ENCODE peak calls at places on chromosomes 6 and 20, in ten cellular contexts. T, N, A, O, E, X, K, J, P and R are unnamed samples.

GRCh38 chr6:5025911-5026819 is 22.3 kb upstream of the RPP40 start:
- DNase-seq in K (peak; percentile 35), T (no peak), E (peak; percentile 81), J (peak; percentile 31), X (peak; percentile 38), P (no peak), O (peak; percentile 58), A (peak; percentile 64), N (peak; percentile 11), R (peak; percentile 23)

GRCh38 chr6:4359108-4359710 is 223.8 kb upstream of the ECI2 start:
- DNase-seq in E (no peak), N (no peak), A (no peak), J (no peak), X (no peak), P (no peak), O (no peak), T (no peak), K (no peak), R (no peak)

GRCh38 chr20:56636701-56637100 is 7.6 kb downstream of the TFAP2C start:
- DNase-seq in N (peak; percentile 90), E (no peak), P (peak; percentile 89), O (no peak), T (no peak), X (no peak), A (no peak), J (no peak), K (no peak), R (no peak)

GRCh38 chr6:158033077-158033750 is 51.6 kb downstream of the SYNJ2 start:
- DNase-seq in X (no peak), J (no peak), P (no peak), T (no peak), A (no peak), O (no peak), E (no peak), N (no peak), K (no peak), R (no peak)

GRCh38 chr6:161169690-161170089 is 104.2 kb downstream of the AGPAT4 start:
- DNase-seq in O (peak; percentile 53), E (no peak), T (no peak), K (no peak), P (peak; percentile 31), X (no peak), A (no peak), N (peak; percentile 39), J (no peak), R (no peak)

GRCh38 chr20:40563296-40563950 is 125.6 kb downstream of the MAFB start:
- DNase-seq in K (no peak), E (no peak), P (peak; percentile 98), X (no peak), N (no peak), O (no peak), A (no peak), T (no peak), J (no peak), R (peak; percentile 98)

GRCh38 chr6:34834789-34835518 is 43.1 kb downstream of the BLTP3A start:
- DNase-seq in P (peak; percentile 32), X (no peak), T (no peak), K (no peak), O (no peak), J (no peak), N (peak; percentile 76), A (no peak), E (no peak), R (no peak)

GRCh38 chr6:148867851-148868250 is 121.0 kb downstream of the UST start:
- DNase-seq in E (no peak), P (peak; percentile 17), J (no peak), O (no peak), N (peak; percentile 47), X (no peak), K (no peak), A (no peak), T (no peak), R (no peak)

GRCh38 chr20:47927944-47928343 is 142.7 kb upstream of the SULF2 start:
- DNase-seq in A (no peak), O (no peak), P (peak; percentile 96), J (no peak), N (no peak), T (no peak), X (no peak), E (no peak), K (no peak), R (no peak)

GRCh38 chr20:44552950-44553908 is 29.1 kb upstream of the PKIG start:
- DNase-seq in A (no peak), O (no peak), P (peak; percentile 67), T (peak; percentile 73), X (no peak), J (no peak), K (peak; percentile 39), E (no peak), N (peak; percentile 74), R (no peak)

GRCh38 chr6:37516076-37516919 is 16.6 kb upstream of the CCDC167 start:
- DNase-seq in E (peak; percentile 83), N (no peak), K (peak; percentile 39), T (no peak), P (peak; percentile 28), J (no peak), A (no peak), X (no peak), O (no peak), R (peak; percentile 51)

GRCh38 chr6:17334265-17334664 is 53.1 kb downstream of the RBM24 start:
- DNase-seq in N (peak; percentile 23), K (no peak), O (no peak), J (no peak), P (peak; percentile 30), T (no peak), A (no peak), X (no peak), E (no peak), R (peak; percentile 7)

GRCh38 chr6:18681828-18682503 is 294.8 kb downstream of the RNF144B start:
- DNase-seq in K (no peak), A (no peak), E (no peak), J (no peak), P (no peak), N (no peak), O (no peak), X (no peak), T (no peak), R (no peak)

GRCh38 chr6:130043344-130043743 is 25.0 kb downstream of the L3MBTL3 start:
- DNase-seq in P (no peak), N (no peak), J (no peak), E (no peak), K (peak; percentile 74), O (no peak), T (no peak), X (no peak), A (no peak), R (no peak)

GRCh38 chr6:130050230-130050629 is 31.8 kb downstream of the L3MBTL3 start:
- DNase-seq in P (no peak), O (no peak), A (no peak), J (no peak), K (no peak), N (peak; percentile 62), E (no peak), T (no peak), X (no peak), R (no peak)

GRCh38 chr6:130041594-130041993 is 23.2 kb downstream of the L3MBTL3 start:
- DNase-seq in P (no peak), K (no peak), J (no peak), N (no peak), T (no peak), O (no peak), A (no peak), E (no peak), X (no peak), R (no peak)

GRCh38 chr6:130046711-130047439 is 28.5 kb downstream of the L3MBTL3 start:
- DNase-seq in T (no peak), J (no peak), K (no peak), P (no peak), N (peak; percentile 12), E (no peak), O (no peak), A (no peak), X (no peak), R (no peak)

DNA sequence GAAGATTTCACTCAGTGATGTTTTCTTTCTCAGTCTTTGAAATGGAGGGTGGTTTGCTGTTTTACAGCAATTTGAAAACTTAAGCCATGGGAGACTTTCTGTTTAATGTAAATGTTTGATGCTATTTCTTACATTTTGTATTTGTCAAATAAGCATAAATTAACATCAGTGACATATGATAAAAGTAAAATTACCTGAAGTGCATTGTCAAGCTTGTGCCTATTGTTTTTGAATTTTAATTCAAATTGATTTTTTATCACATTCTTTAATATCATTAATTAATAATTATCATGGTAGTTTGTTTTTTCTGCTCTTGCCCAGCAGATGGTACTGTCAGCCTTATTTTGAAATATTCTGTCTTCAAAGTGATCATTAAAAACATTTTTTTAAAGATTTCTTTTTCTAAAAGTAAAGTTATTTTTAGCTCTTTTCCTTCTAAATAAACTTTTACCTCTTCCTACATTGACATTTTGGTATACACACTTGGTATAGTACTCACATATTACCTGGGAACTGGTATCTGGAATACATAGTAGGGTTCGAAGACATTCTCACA is 29.1 kb downstream of the L3MBTL3 start:
- DNase-seq in O (no peak), T (no peak), X (no peak), K (no peak), P (no peak), N (no peak), A (no peak), J (no peak), E (no peak), R (no peak)
- TF ChIP-seq CTCF in O (no peak), T (peak; percentile 26), X (no peak), K (no peak), P (peak; percentile 11), N (peak; percentile 67), A (no peak), J (no peak), E (no peak), R (no peak)

DNA sequence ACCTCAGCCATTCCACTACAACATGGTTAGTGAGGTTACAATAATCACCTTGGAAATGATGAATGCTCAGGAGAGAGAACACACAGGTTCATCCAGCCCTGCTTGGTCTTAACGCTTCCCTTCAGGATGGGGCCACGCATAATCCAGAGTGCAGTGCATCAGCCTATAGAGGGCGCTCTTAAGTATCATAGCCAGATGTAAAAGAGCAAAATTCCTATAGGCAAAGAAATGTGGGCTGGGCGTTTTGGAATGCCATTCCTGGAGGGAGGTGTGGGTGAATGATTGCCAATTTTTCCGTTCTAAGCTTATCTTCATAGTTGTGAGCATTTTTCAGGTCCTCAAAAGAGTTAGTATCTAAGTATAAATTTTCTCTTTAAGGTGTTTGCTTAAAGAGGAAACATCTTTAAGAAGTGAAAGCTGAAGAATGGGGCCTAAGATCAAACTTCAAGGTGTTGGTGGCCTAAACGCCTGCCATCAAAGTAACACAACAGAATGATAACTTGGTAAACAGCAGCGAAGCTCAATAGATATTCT is 1.8 kb downstream of the RIPOR2 start:
- DNase-seq in O (no peak), P (peak; percentile 27), E (peak; percentile 83), J (no peak), N (no peak), T (no peak), K (peak; percentile 43), A (no peak), X (no peak), R (peak; percentile 36)
- TF ChIP-seq CTCF in O (no peak), P (peak; percentile 12), E (peak; percentile 88), J (peak; percentile 53), N (peak; percentile 72), T (peak; percentile 35), K (peak; percentile 51), A (peak; percentile 67), X (peak; percentile 62), R (peak; percentile 78)

GRCh38 chr20:45890077-45890996 is 671 bp downstream of the NEURL2 start:
- DNase-seq in X (peak; percentile 80), N (peak; percentile 46), T (no peak), O (peak; percentile 88), P (peak; percentile 59), A (peak; percentile 87), K (peak; percentile 92), E (peak; percentile 92), J (peak; percentile 69), R (no peak)
- TF ChIP-seq CTCF in X (peak; percentile 77), N (peak; percentile 71), T (peak; percentile 79), O (peak; percentile 75), P (peak; percentile 86), A (peak; percentile 71), K (peak; percentile 98), E (peak; percentile 83), J (peak; percentile 77), R (no peak)

GRCh38 chr20:34083137-34083536 is 28.9 kb downstream of the EIF2S2 start:
- DNase-seq in N (peak; percentile 20), K (no peak), T (peak; percentile 61), A (peak; percentile 84), O (peak; percentile 56), E (no peak), X (no peak), P (peak; percentile 96), J (no peak), R (peak; percentile 85)
- TF ChIP-seq CTCF in N (no peak), K (peak; percentile 24), T (no peak), A (no peak), O (no peak), E (no peak), X (no peak), P (peak; percentile 71), J (no peak), R (no peak)